ENCODE peak calls at places on chromosomes 5 and 9, in six cellular contexts. One of them, this sample, is unnamed.

GRCh38 chr9:115442054-115442453 is 324.1 kb upstream of the TNC start:
- DNase-seq in fibroblast of pulmonary artery: peak
- DNase-seq in AG04449: peak
- DNase-seq in upper lobe of right lung: no peak
- DNase-seq in fibroblast of mammary gland: peak
- DNase-seq in heart left ventricle: no peak
- DNase-seq in this sample: no peak

GRCh38 chr5:75052461-75053285 is at the start of gene GCNT4:
- DNase-seq in fibroblast of pulmonary artery: peak
- DNase-seq in AG04449: no peak
- DNase-seq in upper lobe of right lung: peak
- DNase-seq in fibroblast of mammary gland: peak
- DNase-seq in heart left ventricle: peak
- DNase-seq in this sample: peak

GRCh38 chr5:171757853-171758535 is 27.6 kb upstream of the SMIM23 start:
- DNase-seq in fibroblast of pulmonary artery: peak
- DNase-seq in AG04449: peak
- DNase-seq in upper lobe of right lung: no peak
- DNase-seq in fibroblast of mammary gland: peak
- DNase-seq in heart left ventricle: no peak
- DNase-seq in this sample: peak

GRCh38 chr9:18379073-18379811 is 94.7 kb upstream of the ADAMTSL1 start:
- DNase-seq in fibroblast of pulmonary artery: peak
- DNase-seq in AG04449: no peak
- DNase-seq in upper lobe of right lung: no peak
- DNase-seq in fibroblast of mammary gland: peak
- DNase-seq in heart left ventricle: no peak
- DNase-seq in this sample: peak

GRCh38 chr5:142661957-142662356 is 23.9 kb downstream of the FGF1 start:
- DNase-seq in fibroblast of pulmonary artery: no peak
- DNase-seq in AG04449: no peak
- DNase-seq in upper lobe of right lung: no peak
- DNase-seq in fibroblast of mammary gland: no peak
- DNase-seq in heart left ventricle: no peak
- DNase-seq in this sample: no peak

GRCh38 chr5:56763711-56764466 is 51.5 kb upstream of the MAP3K1 start:
- DNase-seq in fibroblast of pulmonary artery: peak
- DNase-seq in AG04449: no peak
- DNase-seq in upper lobe of right lung: no peak
- DNase-seq in fibroblast of mammary gland: peak
- DNase-seq in heart left ventricle: no peak
- DNase-seq in this sample: peak

GRCh38 chr9:129402341-129402739 is 218.6 kb downstream of the C9orf50 start:
- DNase-seq in fibroblast of pulmonary artery: no peak
- DNase-seq in AG04449: no peak
- DNase-seq in upper lobe of right lung: no peak
- DNase-seq in fibroblast of mammary gland: no peak
- DNase-seq in heart left ventricle: no peak
- DNase-seq in this sample: no peak

GRCh38 chr5:107936532-107936931 is 265.8 kb upstream of the EFNA5 start:
- DNase-seq in fibroblast of pulmonary artery: no peak
- DNase-seq in AG04449: no peak
- DNase-seq in upper lobe of right lung: no peak
- DNase-seq in fibroblast of mammary gland: no peak
- DNase-seq in heart left ventricle: no peak
- DNase-seq in this sample: no peak

GRCh38 chr5:58918015-58918729 is 335.3 kb downstream of the RAB3C start:
- DNase-seq in fibroblast of pulmonary artery: no peak
- DNase-seq in AG04449: no peak
- DNase-seq in upper lobe of right lung: no peak
- DNase-seq in fibroblast of mammary gland: no peak
- DNase-seq in heart left ventricle: no peak
- DNase-seq in this sample: no peak

GRCh38 chr9:134855231-134855899 is 25.2 kb upstream of the FCN2 start:
- DNase-seq in fibroblast of pulmonary artery: no peak
- DNase-seq in AG04449: no peak
- DNase-seq in upper lobe of right lung: peak
- DNase-seq in fibroblast of mammary gland: no peak
- DNase-seq in heart left ventricle: no peak
- DNase-seq in this sample: no peak

GRCh38 chr9:132334364-132334763 is 20.4 kb downstream of the SETX start:
- DNase-seq in fibroblast of pulmonary artery: no peak
- DNase-seq in AG04449: no peak
- DNase-seq in upper lobe of right lung: no peak
- DNase-seq in fibroblast of mammary gland: no peak
- DNase-seq in heart left ventricle: no peak
- DNase-seq in this sample: no peak

GRCh38 chr5:68369436-68370125 is 154.0 kb downstream of the PIK3R1 start:
- DNase-seq in fibroblast of pulmonary artery: no peak
- DNase-seq in AG04449: no peak
- DNase-seq in upper lobe of right lung: no peak
- DNase-seq in fibroblast of mammary gland: no peak
- DNase-seq in heart left ventricle: no peak
- DNase-seq in this sample: no peak

GRCh38 chr5:759111-759741 is 25.3 kb downstream of the ZDHHC11B start:
- DNase-seq in fibroblast of pulmonary artery: peak
- DNase-seq in AG04449: no peak
- DNase-seq in upper lobe of right lung: peak
- DNase-seq in fibroblast of mammary gland: peak
- DNase-seq in heart left ventricle: peak
- DNase-seq in this sample: no peak

DNA sequence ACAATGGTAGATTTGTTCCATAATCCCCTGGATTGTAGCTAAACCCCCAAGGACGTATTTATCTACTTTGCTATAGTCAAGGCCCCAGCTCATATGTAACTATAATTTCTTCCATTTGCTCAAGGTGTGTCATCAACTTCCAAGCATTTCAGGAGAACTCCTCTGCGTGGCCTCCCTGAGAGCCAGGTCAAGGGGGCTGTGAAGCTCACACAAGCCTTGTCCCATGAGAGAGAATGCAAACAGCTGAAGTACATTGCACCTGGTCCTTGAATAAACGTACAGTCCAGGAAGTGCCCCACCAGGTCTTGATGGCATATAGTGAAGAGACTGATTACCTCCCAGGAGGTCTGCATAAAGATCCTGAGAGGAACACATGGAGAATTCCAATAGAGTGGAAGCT is 124.7 kb upstream of the SLC1A3 start:
- DNase-seq in fibroblast of pulmonary artery: no peak
- DNase-seq in AG04449: no peak
- DNase-seq in upper lobe of right lung: no peak
- DNase-seq in fibroblast of mammary gland: no peak
- DNase-seq in heart left ventricle: no peak
- DNase-seq in this sample: no peak
- TF ChIP-seq CTCF in fibroblast of pulmonary artery: no peak
- TF ChIP-seq CTCF in AG04449: no peak
- TF ChIP-seq CTCF in upper lobe of right lung: no peak
- TF ChIP-seq CTCF in fibroblast of mammary gland: no peak
- TF ChIP-seq CTCF in heart left ventricle: no peak
- TF ChIP-seq CTCF in this sample: no peak

DNA sequence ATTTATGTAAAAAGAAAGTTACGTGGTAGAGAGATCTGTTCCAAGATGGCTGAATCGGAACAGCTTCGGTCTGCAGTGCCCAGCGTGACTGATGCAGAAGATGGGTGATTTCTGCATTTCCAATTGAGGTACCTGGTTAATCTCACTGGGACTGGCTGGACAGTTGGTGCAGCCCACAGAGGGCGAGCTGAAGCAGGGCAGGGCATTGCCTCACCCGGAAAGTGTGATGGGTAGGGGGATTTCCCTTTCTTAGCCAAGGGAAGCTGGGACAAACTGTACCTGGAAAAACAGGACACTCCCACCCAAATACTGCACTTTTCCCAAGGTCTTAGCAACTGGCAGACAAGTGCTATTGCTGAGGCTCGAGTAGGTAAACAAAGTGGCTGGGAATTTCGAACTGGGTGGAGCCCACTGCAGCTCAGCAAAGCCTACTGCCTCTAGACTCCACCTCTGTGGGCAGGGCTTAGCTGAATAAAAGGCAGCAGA is 13.1 kb upstream of the HSD17B4 start:
- DNase-seq in fibroblast of pulmonary artery: no peak
- DNase-seq in AG04449: no peak
- DNase-seq in upper lobe of right lung: no peak
- DNase-seq in fibroblast of mammary gland: no peak
- DNase-seq in heart left ventricle: no peak
- DNase-seq in this sample: peak
- TF ChIP-seq CTCF in fibroblast of pulmonary artery: no peak
- TF ChIP-seq CTCF in AG04449: no peak
- TF ChIP-seq CTCF in upper lobe of right lung: no peak
- TF ChIP-seq CTCF in fibroblast of mammary gland: no peak
- TF ChIP-seq CTCF in heart left ventricle: no peak
- TF ChIP-seq CTCF in this sample: no peak

GRCh38 chr9:79482078-79482477 is 89.7 kb upstream of the TLE4 start:
- DNase-seq in fibroblast of pulmonary artery: no peak
- DNase-seq in AG04449: no peak
- DNase-seq in upper lobe of right lung: no peak
- DNase-seq in fibroblast of mammary gland: no peak
- DNase-seq in heart left ventricle: no peak
- DNase-seq in this sample: no peak

GRCh38 chr9:79480639-79481038 is 91.1 kb upstream of the TLE4 start:
- DNase-seq in fibroblast of pulmonary artery: no peak
- DNase-seq in AG04449: no peak
- DNase-seq in upper lobe of right lung: no peak
- DNase-seq in fibroblast of mammary gland: no peak
- DNase-seq in heart left ventricle: no peak
- DNase-seq in this sample: peak

GRCh38 chr9:79473704-79474103 is 98.1 kb upstream of the TLE4 start:
- DNase-seq in fibroblast of pulmonary artery: no peak
- DNase-seq in AG04449: no peak
- DNase-seq in upper lobe of right lung: no peak
- DNase-seq in fibroblast of mammary gland: no peak
- DNase-seq in heart left ventricle: no peak
- DNase-seq in this sample: no peak

GRCh38 chr9:79477241-79477830 is 94.4 kb upstream of the TLE4 start:
- DNase-seq in fibroblast of pulmonary artery: no peak
- DNase-seq in AG04449: peak
- DNase-seq in upper lobe of right lung: no peak
- DNase-seq in fibroblast of mammary gland: no peak
- DNase-seq in heart left ventricle: no peak
- DNase-seq in this sample: no peak

DNA sequence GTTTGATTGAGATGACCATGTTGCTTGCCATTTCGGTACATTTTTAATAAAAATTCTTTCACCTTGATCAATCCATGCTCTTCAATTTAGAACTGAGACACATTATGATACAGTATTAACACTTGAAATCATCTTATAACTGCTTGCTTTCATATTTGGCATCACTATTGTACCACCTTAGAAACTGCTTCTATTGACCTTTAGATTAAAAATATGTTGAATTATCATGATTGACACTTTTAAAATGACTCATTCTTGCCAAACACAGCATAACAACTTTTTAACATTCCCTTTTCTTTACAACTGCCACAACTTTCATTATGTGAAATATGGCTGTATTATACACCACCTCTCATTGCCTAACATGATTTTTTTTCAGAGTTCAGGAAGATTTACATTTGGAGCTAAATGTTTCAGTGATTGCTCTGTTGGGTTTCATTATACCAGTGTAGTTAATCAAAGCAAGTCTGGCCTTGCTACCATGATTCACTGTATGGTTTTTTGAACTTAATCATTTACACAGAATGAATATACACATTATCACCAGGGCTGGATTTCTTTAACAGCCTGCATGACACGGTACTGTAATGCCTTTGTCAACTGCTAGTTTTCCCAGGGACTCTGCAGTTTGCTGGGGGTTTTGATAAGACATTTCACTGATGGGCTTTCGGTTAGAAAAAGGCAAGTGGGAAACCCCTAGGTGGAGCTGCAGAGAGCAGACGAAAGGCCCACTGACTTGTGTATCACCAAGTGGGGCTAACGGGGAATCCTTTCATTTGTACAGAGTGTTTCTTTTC is 93.6 kb upstream of the TLE4 start:
- DNase-seq in fibroblast of pulmonary artery: peak
- DNase-seq in AG04449: no peak
- DNase-seq in upper lobe of right lung: no peak
- DNase-seq in fibroblast of mammary gland: no peak
- DNase-seq in heart left ventricle: no peak
- DNase-seq in this sample: peak
- TF ChIP-seq CTCF in fibroblast of pulmonary artery: peak
- TF ChIP-seq CTCF in AG04449: peak
- TF ChIP-seq CTCF in upper lobe of right lung: peak
- TF ChIP-seq CTCF in fibroblast of mammary gland: no peak
- TF ChIP-seq CTCF in heart left ventricle: peak
- TF ChIP-seq CTCF in this sample: no peak

GRCh38 chr5:84450617-84451414 is 66.1 kb upstream of the EDIL3 start:
- DNase-seq in fibroblast of pulmonary artery: peak
- DNase-seq in AG04449: no peak
- DNase-seq in upper lobe of right lung: no peak
- DNase-seq in fibroblast of mammary gland: peak
- DNase-seq in heart left ventricle: no peak
- DNase-seq in this sample: peak
- TF ChIP-seq CTCF in fibroblast of pulmonary artery: peak
- TF ChIP-seq CTCF in AG04449: peak
- TF ChIP-seq CTCF in upper lobe of right lung: peak
- TF ChIP-seq CTCF in fibroblast of mammary gland: peak
- TF ChIP-seq CTCF in heart left ventricle: no peak
- TF ChIP-seq CTCF in this sample: peak

GRCh38 chr5:138464388-138465287 is 641 bp upstream of the EGR1 start:
- DNase-seq in fibroblast of pulmonary artery: peak
- DNase-seq in AG04449: peak
- DNase-seq in upper lobe of right lung: peak
- DNase-seq in fibroblast of mammary gland: peak
- DNase-seq in heart left ventricle: peak
- DNase-seq in this sample: peak
- TF ChIP-seq CTCF in fibroblast of pulmonary artery: no peak
- TF ChIP-seq CTCF in AG04449: peak
- TF ChIP-seq CTCF in upper lobe of right lung: no peak
- TF ChIP-seq CTCF in fibroblast of mammary gland: no peak
- TF ChIP-seq CTCF in heart left ventricle: peak
- TF ChIP-seq CTCF in this sample: peak

This sample was measured in MCF 10A.